ENCODE peak calls at places on chromosomes 12 and 14, in four cellular contexts. X is neural progenitor cell, L is brain microvascular endothelial cell, Y is ovary. D is an unnamed sample.
A peak's percentile ranks its signal among the peaks of the same experiment; 100 is the strongest.

GRCh38 chr14:89613260-89614008 is 196.4 kb upstream of the FOXN3 start:
- DNase-seq in X (no peak), L (no peak), Y (no peak), D (no peak)

GRCh38 chr12:69019082-69019481 is 86.1 kb upstream of the CPM start:
- DNase-seq in X (no peak), L (no peak), Y (no peak), D (no peak)

GRCh38 chr14:91805659-91806058 is 61.7 kb downstream of the TC2N start:
- DNase-seq in X (no peak), L (no peak), Y (no peak), D (no peak)

GRCh38 chr12:52151859-52152783 is 39.7 kb downstream of the KRT80 start:
- DNase-seq in X (peak; percentile 93), L (no peak), Y (peak; percentile 76), D (peak; percentile 22)

GRCh38 chr12:118430516-118430915 is 54.2 kb downstream of the SUDS3 start:
- DNase-seq in X (no peak), L (peak; percentile 16), Y (no peak), D (no peak)

GRCh38 chr14:54762296-54762695 is 140.3 kb downstream of the GCH1 start:
- DNase-seq in X (no peak), L (peak; percentile 14), Y (no peak), D (no peak)

GRCh38 chr12:53502983-53503728 is 2.1 kb downstream of the TARBP2 start:
- DNase-seq in X (no peak), L (no peak), Y (peak; percentile 51), D (no peak)

GRCh38 chr12:227286-227915 is 13.4 kb upstream of the SLC6A12 start:
- DNase-seq in X (no peak), L (no peak), Y (no peak), D (no peak)

GRCh38 chr14:81557137-81557536 is 23.5 kb upstream of the SEL1L start:
- DNase-seq in X (no peak), L (no peak), Y (no peak), D (no peak)

GRCh38 chr12:94208433-94208921 is 60.1 kb downstream of the PLXNC1 start:
- DNase-seq in X (no peak), L (peak; percentile 12), Y (peak; percentile 37), D (no peak)

GRCh38 chr12:93365616-93366015 is 12.1 kb upstream of the NUDT4 start:
- DNase-seq in X (no peak), L (no peak), Y (no peak), D (no peak)

GRCh38 chr12:124695861-124696260 is 128.4 kb upstream of the NCOR2 start:
- DNase-seq in X (peak; percentile 47), L (no peak), Y (no peak), D (no peak)

GRCh38 chr12:90128526-90128925 is 419.9 kb upstream of the ATP2B1 start:
- DNase-seq in X (no peak), L (no peak), Y (no peak), D (no peak)

GRCh38 chr14:67569651-67570290 is 30.3 kb downstream of the PIGH start:
- DNase-seq in X (no peak), L (no peak), Y (no peak), D (no peak)

GRCh38 chr14:96166475-96167223 is 38.0 kb upstream of the BDKRB2 start:
- DNase-seq in X (no peak), L (no peak), Y (no peak), D (no peak)

GRCh38 chr14:78401866-78402265 is 231.7 kb downstream of the NRXN3 start:
- DNase-seq in X (no peak), L (no peak), Y (no peak), D (no peak)

GRCh38 chr12:124684496-124684895 is 117.1 kb upstream of the NCOR2 start:
- DNase-seq in X (no peak), L (no peak), Y (no peak), D (no peak)

GRCh38 chr14:28365510-28365909 is 401.1 kb upstream of the FOXG1 start:
- DNase-seq in X (no peak), L (no peak), Y (no peak), D (no peak)

GRCh38 chr14:50395448-50395847 is 1.2 kb downstream of the CDKL1 start:
- DNase-seq in X (no peak), L (no peak), Y (peak; percentile 46), D (no peak)

GRCh38 chr12:99767809-99768208 is 120.3 kb downstream of the GARIN6 start:
- DNase-seq in X (no peak), L (no peak), Y (no peak), D (peak; percentile 20)

GRCh38 chr12:130161261-130162231 is 718 bp upstream of the FZD10 start:
- DNase-seq in X (peak; percentile 88), L (no peak), Y (peak; percentile 61), D (no peak)

GRCh38 chr12:79373896-79374499 is 316.8 kb downstream of the PAWR start:
- DNase-seq in X (peak; percentile 47), L (peak; percentile 26), Y (peak; percentile 38), D (no peak)

GRCh38 chr12:30110970-30111586 is 327.3 kb upstream of the TMTC1 start:
- DNase-seq in X (no peak), L (peak; percentile 23), Y (no peak), D (no peak)

GRCh38 chr14:55749201-55749812 is 169.3 kb downstream of the KTN1 start:
- DNase-seq in X (peak; percentile 65), L (no peak), Y (no peak), D (peak; percentile 96)

GRCh38 chr14:54686219-54686870 is 119.4 kb downstream of the SAMD4A start:
- DNase-seq in X (no peak), L (peak; percentile 73), Y (peak; percentile 51), D (no peak)

DNA sequence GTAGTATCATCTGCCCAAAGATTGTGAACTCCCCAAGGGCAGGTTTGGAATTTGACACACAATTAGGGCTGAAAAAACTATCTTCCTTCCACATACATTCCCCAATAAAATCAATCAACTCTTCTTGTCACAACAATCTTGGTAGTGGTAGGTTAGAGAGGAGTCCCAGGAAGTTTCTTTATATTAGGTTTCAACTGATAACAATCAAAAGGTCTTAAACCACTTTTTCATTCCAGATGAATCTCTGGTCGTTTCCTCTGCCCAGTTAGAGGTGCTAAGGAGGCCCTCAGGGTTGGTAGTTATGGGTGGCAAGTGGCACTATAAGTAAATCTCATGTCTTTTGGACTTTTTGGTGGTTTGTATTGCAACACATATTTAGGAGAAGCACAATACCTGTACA is 1.7 kb upstream of the SLC38A2 start:
- DNase-seq in X (no peak), L (no peak), Y (no peak), D (no peak)
- H3K4me3 ChIP-seq in X (peak overlapping the region; percentile 76), L (no peak overlapping the region), Y (no peak overlapping the region), D (no peak overlapping the region)

GRCh38 chr12:65740873-65741600 is 83.2 kb upstream of the HMGA2 start:
- DNase-seq in X (peak; percentile 92), L (peak; percentile 77), Y (peak; percentile 93), D (no peak)

GRCh38 chr12:65740506-65740872 is 83.8 kb upstream of the HMGA2 start:
- DNase-seq in X (no peak), L (no peak), Y (no peak), D (no peak)

GRCh38 chr12:65741662-65742480 is 82.4 kb upstream of the HMGA2 start:
- DNase-seq in X (peak; percentile 70), L (peak; percentile 51), Y (peak; percentile 63), D (no peak)

GRCh38 chr12:65739606-65740005 is 84.7 kb upstream of the HMGA2 start:
- DNase-seq in X (no peak), L (no peak), Y (no peak), D (no peak)

DNA sequence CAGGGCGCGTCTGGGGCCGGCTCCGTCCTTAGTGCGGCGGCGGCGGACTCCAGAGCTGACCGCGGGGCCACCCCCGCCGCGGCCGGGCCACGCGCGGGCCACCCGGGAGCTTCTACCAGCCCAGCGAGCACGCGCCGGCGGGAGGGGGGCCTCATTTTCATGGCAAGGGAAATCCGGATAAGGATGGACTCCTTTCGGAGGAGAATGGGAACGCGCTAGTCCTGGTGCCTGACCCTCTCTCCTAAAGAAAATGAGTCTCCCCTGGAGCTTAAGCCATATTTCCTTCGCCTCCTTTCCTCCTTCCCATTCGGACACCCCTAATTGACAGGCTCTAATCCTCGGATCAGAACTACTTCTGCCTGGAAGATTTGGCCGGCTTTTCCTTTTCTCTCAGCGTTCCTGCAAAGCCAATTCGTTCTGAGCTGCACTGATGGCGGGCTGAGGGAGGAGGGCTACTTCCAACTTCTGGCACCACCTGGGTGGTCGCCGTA is 81.8 kb upstream of the HMGA2 start:
- DNase-seq in X (peak; percentile 92), L (peak; percentile 41), Y (peak; percentile 18), D (no peak)
- H3K4me3 ChIP-seq in X (peak overlapping the region; percentile 64), L (peak overlapping the region; percentile 80), Y (peak overlapping the region; percentile 52), D (no peak overlapping the region)

DNA sequence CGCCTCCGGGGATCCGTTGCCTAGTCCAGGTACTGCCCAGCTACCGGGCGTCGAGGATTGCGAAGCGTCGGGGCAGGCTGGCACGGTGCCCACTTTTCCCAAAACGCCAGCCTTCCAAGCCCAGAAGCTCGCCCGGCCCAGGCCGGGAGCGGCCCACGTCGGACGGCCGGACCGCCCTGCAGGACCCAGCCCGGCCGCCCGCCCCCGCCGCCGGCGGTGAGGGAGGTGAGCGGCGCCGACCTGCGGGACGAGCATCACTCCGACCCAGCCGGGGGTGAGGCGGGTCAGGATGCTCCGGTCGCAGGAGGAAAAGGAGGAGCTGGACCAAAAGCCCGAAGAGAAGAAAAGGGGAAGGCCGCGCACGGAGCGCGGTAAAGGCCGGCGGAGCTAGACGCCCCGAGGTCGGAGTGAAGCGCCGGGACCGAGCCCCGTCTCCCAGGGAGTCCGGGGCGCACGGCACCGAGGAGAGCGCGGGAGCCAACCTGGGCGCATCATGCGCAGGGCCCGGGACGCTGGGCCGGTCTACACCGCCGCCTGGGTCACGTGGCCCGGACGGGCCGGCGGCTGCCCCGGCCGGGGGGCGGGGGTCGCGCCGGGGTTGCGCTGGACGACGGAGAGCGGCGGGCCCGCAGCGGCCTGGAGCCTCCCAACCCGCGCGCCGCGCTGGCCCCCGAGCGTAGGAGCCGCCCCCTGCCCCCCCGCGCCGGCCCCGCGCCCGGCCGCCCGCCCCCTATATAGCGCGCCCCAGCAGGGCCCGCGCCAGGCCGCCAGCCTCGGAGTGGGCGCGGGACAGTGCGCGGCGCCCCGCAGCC is at the start of gene AQP5:
- DNase-seq in X (peak; percentile 64), L (no peak), Y (peak; percentile 44), D (no peak)
- H3K4me3 ChIP-seq in X (peak within 1 kb of the TSS; percentile 41), L (peak within 1 kb of the TSS; percentile 12), Y (peak within 1 kb of the TSS; percentile 11), D (no peak within 1 kb of the TSS)

DNA sequence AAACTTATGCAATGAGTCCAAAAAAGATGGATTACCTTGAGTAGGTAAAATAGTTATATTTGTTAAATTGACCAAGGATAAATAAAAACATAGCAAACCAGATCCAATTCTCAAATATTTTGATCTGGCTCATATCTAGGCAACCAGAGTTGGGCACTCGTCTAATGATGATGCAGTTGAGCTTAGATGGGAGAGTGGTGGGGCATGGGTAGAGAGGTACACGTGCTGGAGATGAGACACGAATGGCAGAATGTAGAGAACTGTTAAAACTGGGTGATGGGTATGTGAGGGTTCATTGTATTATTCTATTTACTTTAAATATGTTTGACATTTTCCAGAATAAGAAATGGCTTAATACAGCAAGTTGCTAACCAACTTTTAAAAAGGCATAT is 7.6 kb upstream of the RNF34 start:
- DNase-seq in X (no peak), L (no peak), Y (no peak), D (no peak)
- H3K4me3 ChIP-seq in X (no peak overlapping the region), L (no peak overlapping the region), Y (no peak overlapping the region), D (no peak overlapping the region)

GRCh38 chr14:20623798-20624197 is 17.7 kb downstream of the OR6S1 start:
- DNase-seq in X (no peak), L (no peak), Y (no peak), D (no peak)
- H3K4me3 ChIP-seq in X (peak overlapping the region; percentile 71), L (no peak overlapping the region), Y (no peak overlapping the region), D (no peak overlapping the region)

GRCh38 chr12:74401966-74402365 is 135.7 kb upstream of the ATXN7L3B start:
- DNase-seq in X (no peak), L (no peak), Y (no peak), D (no peak)
- H3K4me3 ChIP-seq in X (no peak overlapping the region), L (no peak overlapping the region), Y (no peak overlapping the region), D (no peak overlapping the region)

D was measured in Jurkat, Clone E6-1.